ENCODE peak calls at places on chromosomes 5 and 9, in nine cellular contexts. W is Calu3; G is activated CD4-positive, alpha-beta T cell treated with anti-CD3 and anti-CD28 coated beads, Interleukin-2, amount 10 ng/mL, durations not matched to agents 7 days and 5 days; B is endodermal cell; C is esophagus squamous epithelium; P is stimulated activated CD8-positive, alpha-beta memory T cell treated with anti-CD3 and anti-CD28 coated beads, Interleukin-12 subunit alpha, Interleukin-12 subunit beta, amount 100 ng/mL, for 1 hour; F is NCI-H446; X is psoas muscle; J is CD4-positive, alpha-beta memory T cell. U is an unnamed sample.

GRCh38 chr9:116493183-116493582 is 193.9 kb upstream of the TRIM32 start:
- DNase-seq in X (no peak), G (no peak), C (no peak), J (no peak), W (no peak), B (no peak), F (no peak), P (no peak), U (no peak)

GRCh38 chr5:112757468-112758208 is 20.0 kb downstream of the APC start:
- DNase-seq in J (no peak), F (peak), C (no peak), X (no peak), W (peak), G (peak), P (no peak), B (peak), U (peak)

GRCh38 chr9:35269919-35270318 is 108.1 kb downstream of the UNC13B start:
- DNase-seq in F (no peak), B (no peak), X (no peak), P (no peak), J (no peak), C (no peak), G (no peak), W (no peak), U (no peak)

GRCh38 chr9:35814106-35814840 is 569 bp downstream of the HINT2 start:
- DNase-seq in C (no peak), B (peak), J (no peak), G (peak), P (no peak), W (peak), F (peak), X (peak), U (peak)

GRCh38 chr9:22052376-22052945 is 43.4 kb upstream of the CDKN2B start:
- DNase-seq in X (no peak), F (peak), C (no peak), P (no peak), W (peak), B (no peak), G (peak), J (peak), U (peak)

GRCh38 chr5:151107738-151108520 is 27.1 kb upstream of the TNIP1 start:
- DNase-seq in J (no peak), C (no peak), P (no peak), W (peak), G (no peak), X (peak), F (no peak), B (peak), U (no peak)

GRCh38 chr5:55063220-55063863 is 39.1 kb upstream of the GZMA start:
- DNase-seq in G (no peak), C (no peak), F (no peak), J (no peak), P (no peak), X (no peak), W (no peak), B (no peak), U (no peak)

GRCh38 chr5:173671121-173671949 is 54.9 kb upstream of the BOD1 start:
- DNase-seq in G (no peak), F (no peak), P (no peak), W (no peak), C (no peak), X (peak), J (no peak), B (no peak), U (no peak)

GRCh38 chr5:138212828-138213160 is 329 bp downstream of the CDC23 start:
- DNase-seq in W (peak), C (no peak), G (peak), B (no peak), X (no peak), F (no peak), J (no peak), P (no peak), U (no peak)

GRCh38 chr5:140267201-140267540 is 35.7 kb downstream of the PFDN1 start:
- DNase-seq in C (no peak), F (no peak), J (no peak), B (no peak), G (peak), P (no peak), W (no peak), X (no peak), U (no peak)

GRCh38 chr9:126514037-126514821 is 99.5 kb upstream of the LMX1B start:
- DNase-seq in X (peak), G (peak), F (no peak), W (no peak), J (no peak), P (peak), C (no peak), B (peak), U (no peak)

GRCh38 chr5:62340392-62340791 is 34.4 kb downstream of the KIF2A start:
- DNase-seq in W (no peak), G (peak), C (no peak), X (no peak), P (no peak), F (no peak), B (no peak), J (no peak), U (no peak)

GRCh38 chr5:16666861-16667481 is 50.2 kb upstream of the RETREG1 start:
- DNase-seq in C (no peak), X (no peak), J (no peak), G (peak), F (peak), W (no peak), P (peak), B (peak), U (peak)

GRCh38 chr9:121048618-121049017 is 1.5 kb downstream of the C5 start:
- DNase-seq in G (no peak), B (no peak), P (no peak), F (no peak), J (no peak), W (no peak), C (no peak), X (no peak), U (no peak)

GRCh38 chr5:179607449-179607931 is 16.0 kb downstream of the HNRNPH1 start:
- DNase-seq in X (peak), B (peak), F (peak), G (no peak), P (no peak), J (no peak), C (no peak), W (no peak), U (no peak)

GRCh38 chr5:34651791-34652190 is 4.3 kb upstream of the RAI14 start:
- DNase-seq in P (no peak), F (no peak), X (no peak), W (no peak), C (no peak), G (no peak), B (no peak), J (no peak), U (no peak)

GRCh38 chr5:179799644-179799973 is 5.8 kb downstream of the LTC4S start:
- DNase-seq in B (no peak), J (no peak), P (no peak), X (no peak), C (no peak), G (no peak), F (no peak), W (no peak), U (no peak)

GRCh38 chr9:136793063-136793946 is 2.2 kb downstream of the TMEM141 start:
- DNase-seq in C (no peak), J (no peak), F (no peak), W (no peak), B (peak), G (no peak), P (no peak), X (no peak), U (no peak)

GRCh38 chr9:124329393-124329792 is 71.6 kb downstream of the NEK6 start:
- DNase-seq in G (no peak), X (no peak), F (no peak), B (no peak), P (no peak), J (no peak), C (no peak), W (no peak), U (no peak)

U was measured in DMS153.